ENCODE peak calls at places on chromosome 3, in five cellular contexts. B is stimulated activated CD4-positive, alpha-beta T cell treated with anti-CD3 and anti-CD28 coated beads, Interleukin-1b, Interleukin-23, amount 100 ng/mL, for 24 hours; H is substantia nigra; I is GM03348; L is NCI-H82. C is an unnamed sample.

GRCh38 chr3:169966951-169967915 is 626 bp downstream of the SEC62 start:
- DNase-seq in H (no peak), I (peak; percentile 77), B (no peak), L (peak; percentile 86), C (peak; percentile 82)

GRCh38 chr3:154040283-154040682 is 80.9 kb upstream of the ARHGEF26 start:
- DNase-seq in H (no peak), I (no peak), B (no peak), L (peak; percentile 63), C (no peak)

GRCh38 chr3:100570811-100571210 is 38.6 kb upstream of the ADGRG7 start:
- DNase-seq in L (no peak), H (no peak), B (no peak), I (peak; percentile 21), C (no peak)

GRCh38 chr3:172707967-172708366 is 2.9 kb downstream of the NCEH1 start:
- DNase-seq in L (no peak), I (peak; percentile 54), B (no peak), H (no peak), C (no peak)

GRCh38 chr3:32954506-32954905 is 3.1 kb downstream of the CCR4 start:
- DNase-seq in I (no peak), B (no peak), L (no peak), H (no peak), C (no peak)

GRCh38 chr3:13013595-13013993 is 59.6 kb downstream of the IQSEC1 start:
- DNase-seq in B (no peak), I (no peak), H (no peak), L (no peak), C (no peak)

GRCh38 chr3:28912120-28912885 is 368.6 kb upstream of the RBMS3 start:
- DNase-seq in L (no peak), I (no peak), B (no peak), H (no peak), C (no peak)

GRCh38 chr3:133362539-133362938 is 37.3 kb upstream of the BFSP2 start:
- DNase-seq in B (no peak), H (no peak), I (peak; percentile 0), L (peak; percentile 98), C (peak; percentile 35)

C was measured in neural progenitor cell.